ENCODE peak calls at places on chromosome 10, in nine cellular contexts. O, V, T, G, U, S, M, W and N are unnamed samples. For H3K4me1, the result is how much of the 10 kb centered on the place peaks cover.

GRCh38 chr10:74640134-74640533 is 186.3 kb upstream of the KAT6B start:
- DNase-seq in S (no peak), U (peak), M (no peak), G (no peak), V (no peak), O (no peak), W (no peak), T (no peak), N (no peak)

GRCh38 chr10:5650664-5651063 is 15.7 kb downstream of the ASB13 start:
- DNase-seq in V (no peak), W (no peak), S (no peak), M (no peak), U (no peak), O (no peak), T (no peak), G (no peak), N (no peak)

GRCh38 chr10:77965294-77965693 is 38.7 kb upstream of the DLG5 start:
- DNase-seq in U (no peak), W (no peak), T (no peak), V (no peak), G (no peak), S (no peak), O (no peak), M (no peak), N (no peak)

GRCh38 chr10:97640868-97641811 is 669 bp downstream of the PI4K2A start:
- DNase-seq in V (no peak), U (peak), O (peak), G (peak), S (no peak), M (no peak), W (no peak), T (peak), N (peak)

GRCh38 chr10:6134099-6134880 is 45.5 kb downstream of the RBM17 start:
- DNase-seq in S (no peak), W (no peak), G (no peak), V (no peak), T (no peak), M (no peak), O (no peak), U (no peak), N (no peak)

GRCh38 chr10:44574596-44575480 is 189.9 kb upstream of the CXCL12 start:
- DNase-seq in M (no peak), G (no peak), W (no peak), T (no peak), V (no peak), U (no peak), O (no peak), S (no peak), N (no peak)

GRCh38 chr10:51034769-51035168 is 39.5 kb upstream of the PRKG1 start:
- DNase-seq in S (no peak), U (peak), G (no peak), T (no peak), V (no peak), M (no peak), W (no peak), O (no peak), N (no peak)

GRCh38 chr10:60399343-60399742 is 9.7 kb upstream of the ANK3 start:
- DNase-seq in U (peak), W (no peak), O (no peak), G (no peak), V (no peak), T (no peak), M (no peak), S (no peak), N (no peak)

GRCh38 chr10:96910488-96911395 is 78.6 kb downstream of the LCOR start:
- DNase-seq in G (no peak), U (peak), M (no peak), W (peak), V (peak), O (no peak), S (peak), T (no peak), N (no peak)

GRCh38 chr10:30116254-30116573 is 56.8 kb upstream of the JCAD start:
- DNase-seq in O (no peak), M (no peak), W (no peak), V (no peak), S (no peak), T (no peak), U (no peak), G (no peak), N (peak)

GRCh38 chr10:5560142-5560843 is 35.5 kb downstream of the CALML3 start:
- DNase-seq in V (no peak), S (no peak), O (no peak), T (no peak), W (no peak), M (no peak), U (no peak), G (no peak), N (no peak)

GRCh38 chr10:62043493-62043938 is 142.0 kb downstream of the ARID5B start:
- DNase-seq in O (no peak), U (no peak), G (no peak), V (no peak), W (no peak), T (no peak), M (no peak), S (no peak), N (no peak)

GRCh38 chr10:31942892-31943291 is 14.3 kb upstream of the ARHGAP12 start:
- DNase-seq in W (no peak), O (no peak), T (no peak), U (no peak), G (no peak), M (no peak), S (peak), V (no peak), N (no peak)

GRCh38 chr10:29865700-29866355 is 193.6 kb downstream of the JCAD start:
- DNase-seq in T (no peak), U (no peak), M (no peak), S (peak), G (no peak), O (no peak), W (no peak), V (no peak), N (no peak)

GRCh38 chr10:77114181-77114821 is 523.3 kb downstream of the KCNMA1 start:
- DNase-seq in O (no peak), W (no peak), U (peak), G (no peak), M (no peak), T (no peak), S (no peak), V (no peak), N (no peak)

GRCh38 chr10:103661198-103661950 is 167.9 kb downstream of the NEURL1 start:
- DNase-seq in V (peak), O (peak), U (peak), G (peak), T (peak), W (peak), M (no peak), S (no peak), N (peak)

GRCh38 chr10:18659784-18660561 is 742 bp downstream of the ARL5B start:
- DNase-seq in M (no peak), W (no peak), S (peak), G (no peak), O (no peak), T (no peak), V (no peak), U (peak), N (peak)

GRCh38 chr10:34689053-34689452 is 126.0 kb downstream of the PARD3 start:
- DNase-seq in M (no peak), U (no peak), S (no peak), V (no peak), G (no peak), T (no peak), W (no peak), O (no peak), N (no peak)

GRCh38 chr10:105247831-105248499 is 606.9 kb downstream of the SORCS3 start:
- DNase-seq in V (no peak), G (no peak), M (no peak), O (no peak), W (no peak), S (no peak), T (no peak), U (no peak), N (no peak)

GRCh38 chr10:114616103-114616502 is 42.0 kb downstream of the ABLIM1 start:
- DNase-seq in M (no peak), V (no peak), T (no peak), G (no peak), W (no peak), O (no peak), U (no peak), S (no peak), N (no peak)
- H3K4me1 ChIP-seq in M (under half), V (under half), T (under half), G (under half), W (under half), O (under half), U (under half), S (under half), N (under half)

DNA sequence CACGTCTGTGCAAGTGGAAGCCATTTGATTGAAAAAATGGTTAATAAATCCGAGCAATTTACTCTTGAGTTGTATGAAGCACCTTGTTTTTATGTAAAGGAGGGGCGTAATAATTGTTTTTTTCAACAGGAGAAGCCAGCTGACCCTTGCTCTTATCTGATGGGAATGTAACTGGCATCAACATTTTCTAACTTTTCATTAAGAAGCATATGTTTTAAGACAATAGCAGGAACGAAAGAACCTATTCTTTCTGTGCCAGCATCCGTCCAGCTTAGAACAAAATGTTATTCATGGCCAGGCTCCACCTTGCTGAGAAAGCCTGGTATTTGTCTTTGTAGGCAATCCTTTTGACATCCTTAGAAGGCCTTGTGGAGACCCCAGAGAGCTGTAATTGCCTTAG is 22.2 kb upstream of the AFAP1L2 start:
- DNase-seq in G (no peak), O (no peak), W (no peak), U (no peak), T (no peak), M (no peak), S (no peak), V (no peak), N (no peak)
- H3K27ac ChIP-seq in G (peak), O (no peak), W (peak), U (no peak), T (no peak), M (no peak), S (no peak), V (peak), N (no peak)

GRCh38 chr10:1074748-1075358 is 18.7 kb downstream of the WDR37 start:
- DNase-seq in S (peak), U (peak), G (no peak), W (no peak), V (no peak), M (no peak), T (no peak), O (no peak), N (no peak)
- TF ChIP-seq CTCF in S (peak), U (peak), G (no peak), W (peak), V (no peak), M (no peak), T (peak), O (peak), N (peak)

GRCh38 chr10:52318136-52318810 is 4.2 kb downstream of the DKK1 start:
- DNase-seq in S (peak), T (no peak), O (no peak), W (no peak), U (no peak), G (no peak), V (no peak), M (no peak), N (no peak)
- H3K4me1 ChIP-seq in S (under half), T (under half), O (under half), W (under half), U (under half), G (under half), V (under half), M (under half), N (under half)

DNA sequence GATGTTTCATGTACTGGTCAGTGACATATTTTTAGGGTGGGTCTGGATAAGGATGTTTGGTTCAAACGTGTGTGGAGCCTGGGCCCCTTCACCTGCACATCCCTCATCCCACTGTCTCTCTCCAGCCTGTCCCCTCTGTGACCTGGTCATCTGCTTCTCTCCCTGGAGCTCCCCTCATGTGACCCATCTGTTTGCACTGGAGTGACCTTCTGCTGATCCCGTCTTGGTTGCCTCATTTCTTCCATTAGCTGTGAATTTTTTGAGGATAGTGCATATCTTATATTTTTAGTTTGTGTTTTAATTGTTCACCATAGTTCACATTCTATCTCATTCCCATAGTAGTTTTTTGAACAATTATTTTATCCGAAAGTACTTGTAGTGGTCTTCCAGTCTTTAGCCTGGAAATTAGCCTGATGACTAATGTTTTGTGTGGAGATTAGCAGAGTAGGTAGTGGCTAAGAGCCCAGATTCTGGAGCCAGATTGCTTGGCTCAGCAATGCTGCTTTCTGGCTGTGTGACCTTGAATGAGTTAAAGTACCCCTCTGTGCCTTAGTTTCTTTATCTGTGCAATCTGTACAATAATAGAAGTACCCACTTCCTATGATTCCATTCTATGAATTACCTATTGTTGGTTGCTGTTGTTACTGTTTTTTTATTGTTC is 224.5 kb downstream of the LRMDA start:
- DNase-seq in S (no peak), M (no peak), O (no peak), V (no peak), U (no peak), G (no peak), T (no peak), W (peak), N (no peak)
- H3K27ac ChIP-seq in S (no peak), M (no peak), O (no peak), V (peak), U (no peak), G (peak), T (no peak), W (peak), N (peak)

GRCh38 chr10:121681171-121681752 is 83.0 kb upstream of the FGFR2 start:
- DNase-seq in V (no peak), O (no peak), S (no peak), W (no peak), M (no peak), U (no peak), G (no peak), T (no peak), N (no peak)
- TF ChIP-seq CTCF in V (no peak), O (no peak), S (no peak), W (no peak), M (no peak), U (no peak), G (no peak), T (no peak), N (no peak)

GRCh38 chr10:26787362-26787761 is 73.4 kb downstream of the ABI1 start:
- DNase-seq in U (no peak), T (no peak), V (no peak), G (no peak), O (no peak), W (no peak), S (no peak), M (no peak), N (no peak)
- H3K4me1 ChIP-seq in U (under half), T (under half), V (under half), G (under half), O (under half), W (under half), S (under half), M (under half), N (under half)

DNA sequence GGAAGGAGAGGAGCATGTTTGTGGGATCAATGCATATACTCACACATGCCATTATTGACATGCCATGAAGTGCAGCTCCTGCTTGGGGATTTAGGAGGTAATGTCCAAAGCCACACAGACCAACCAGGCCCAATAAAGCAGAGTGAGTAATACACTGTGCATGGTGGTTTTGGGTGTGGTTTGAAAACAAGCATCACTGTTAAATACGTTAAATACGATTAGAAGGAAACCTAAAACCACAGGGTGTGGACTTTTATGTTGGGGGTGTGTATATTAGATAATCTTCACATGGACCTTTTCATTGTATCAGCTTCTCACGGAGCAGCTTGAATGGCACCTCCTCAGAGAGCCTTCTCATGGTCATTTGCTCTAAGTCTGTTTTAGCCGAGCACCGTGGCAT is 10.4 kb upstream of the EIF3A start:
- DNase-seq in M (no peak), V (no peak), G (no peak), U (no peak), W (no peak), T (no peak), S (peak), O (no peak), N (peak)
- H3K27ac ChIP-seq in M (peak), V (no peak), G (peak), U (no peak), W (no peak), T (no peak), S (no peak), O (no peak), N (peak)

GRCh38 chr10:55631071-55631654 is 729.9 kb downstream of the ZWINT start:
- DNase-seq in V (no peak), U (peak), S (peak), W (peak), O (peak), M (no peak), G (peak), T (no peak), N (peak)
- TF ChIP-seq CTCF in V (peak), U (peak), S (peak), W (peak), O (peak), M (peak), G (peak), T (no peak), N (peak)